ENCODE peak calls at places on chromosomes 7 and 10, in six cellular contexts. One of them, this sample, is unnamed.

GRCh38 chr7:129606801-129607200 is 4.7 kb upstream of the NRF1 start:
- DNase-seq in HCT116: no peak
- DNase-seq in GM23248: no peak
- DNase-seq in PC-9: no peak
- DNase-seq in astrocyte: no peak
- DNase-seq in mesenchymal stem cell: no peak
- DNase-seq in this sample: peak

GRCh38 chr7:15305002-15305600 is 256.7 kb downstream of the AGMO start:
- DNase-seq in mesenchymal stem cell: peak
- DNase-seq in HCT116: peak
- DNase-seq in PC-9: peak
- DNase-seq in astrocyte: peak
- DNase-seq in GM23248: peak
- DNase-seq in this sample: peak

GRCh38 chr10:118732253-118733194 is 22.2 kb downstream of the CACUL1 start:
- DNase-seq in PC-9: no peak
- DNase-seq in mesenchymal stem cell: no peak
- DNase-seq in HCT116: no peak
- DNase-seq in GM23248: no peak
- DNase-seq in astrocyte: peak
- DNase-seq in this sample: no peak

GRCh38 chr7:35630573-35630972 is 64.4 kb downstream of the HERPUD2 start:
- DNase-seq in mesenchymal stem cell: peak
- DNase-seq in HCT116: no peak
- DNase-seq in PC-9: no peak
- DNase-seq in GM23248: peak
- DNase-seq in astrocyte: peak
- DNase-seq in this sample: no peak

GRCh38 chr7:80439894-80440811 is 71.7 kb downstream of the GNAT3 start:
- DNase-seq in mesenchymal stem cell: peak
- DNase-seq in HCT116: no peak
- DNase-seq in astrocyte: peak
- DNase-seq in PC-9: no peak
- DNase-seq in GM23248: peak
- DNase-seq in this sample: no peak

GRCh38 chr7:129213828-129214227 is 11.0 kb upstream of the AHCYL2 start:
- DNase-seq in mesenchymal stem cell: no peak
- DNase-seq in PC-9: no peak
- DNase-seq in GM23248: no peak
- DNase-seq in HCT116: no peak
- DNase-seq in astrocyte: no peak
- DNase-seq in this sample: peak

GRCh38 chr10:15344876-15345285 is 26.2 kb downstream of the FAM171A1 start:
- DNase-seq in GM23248: peak
- DNase-seq in mesenchymal stem cell: no peak
- DNase-seq in PC-9: no peak
- DNase-seq in HCT116: no peak
- DNase-seq in astrocyte: peak
- DNase-seq in this sample: no peak

GRCh38 chr10:91551856-91552255 is 81.0 kb downstream of the PPP1R3C start:
- DNase-seq in astrocyte: peak
- DNase-seq in PC-9: no peak
- DNase-seq in GM23248: peak
- DNase-seq in HCT116: peak
- DNase-seq in mesenchymal stem cell: peak
- DNase-seq in this sample: no peak

GRCh38 chr10:28113202-28113601 is 114.3 kb upstream of the ODAD2 start:
- DNase-seq in mesenchymal stem cell: no peak
- DNase-seq in HCT116: no peak
- DNase-seq in astrocyte: no peak
- DNase-seq in GM23248: no peak
- DNase-seq in PC-9: no peak
- DNase-seq in this sample: no peak

GRCh38 chr7:82428186-82428961 is 15.2 kb downstream of the CACNA2D1 start:
- DNase-seq in mesenchymal stem cell: peak
- DNase-seq in PC-9: no peak
- DNase-seq in astrocyte: peak
- DNase-seq in HCT116: no peak
- DNase-seq in GM23248: peak
- DNase-seq in this sample: no peak

GRCh38 chr7:32131091-32131490 is 60.9 kb upstream of the PDE1C start:
- DNase-seq in mesenchymal stem cell: no peak
- DNase-seq in PC-9: no peak
- DNase-seq in GM23248: no peak
- DNase-seq in HCT116: no peak
- DNase-seq in astrocyte: no peak
- DNase-seq in this sample: no peak

GRCh38 chr7:727104-727805 is at the start of gene PRKAR1B:
- DNase-seq in GM23248: peak
- DNase-seq in PC-9: no peak
- DNase-seq in astrocyte: no peak
- DNase-seq in HCT116: no peak
- DNase-seq in mesenchymal stem cell: no peak
- DNase-seq in this sample: peak

GRCh38 chr10:125283191-125283590 is 122.8 kb upstream of the CTBP2 start:
- DNase-seq in PC-9: no peak
- DNase-seq in GM23248: no peak
- DNase-seq in HCT116: no peak
- DNase-seq in astrocyte: no peak
- DNase-seq in mesenchymal stem cell: no peak
- DNase-seq in this sample: no peak

GRCh38 chr7:2002561-2003450 is 229.9 kb downstream of the MAD1L1 start:
- DNase-seq in HCT116: no peak
- DNase-seq in PC-9: no peak
- DNase-seq in mesenchymal stem cell: no peak
- DNase-seq in GM23248: no peak
- DNase-seq in astrocyte: no peak
- DNase-seq in this sample: no peak

GRCh38 chr7:37921340-37921805 is 933 bp downstream of the EPDR1 start:
- DNase-seq in PC-9: no peak
- DNase-seq in HCT116: no peak
- DNase-seq in GM23248: peak
- DNase-seq in astrocyte: peak
- DNase-seq in mesenchymal stem cell: peak
- DNase-seq in this sample: no peak

GRCh38 chr7:134279336-134279735 is 37.4 kb downstream of the SLC35B4 start:
- DNase-seq in mesenchymal stem cell: no peak
- DNase-seq in HCT116: no peak
- DNase-seq in PC-9: no peak
- DNase-seq in GM23248: no peak
- DNase-seq in astrocyte: no peak
- DNase-seq in this sample: no peak

GRCh38 chr10:69791812-69792211 is 9.9 kb upstream of the COL13A1 start:
- DNase-seq in mesenchymal stem cell: no peak
- DNase-seq in PC-9: no peak
- DNase-seq in GM23248: no peak
- DNase-seq in astrocyte: no peak
- DNase-seq in HCT116: no peak
- DNase-seq in this sample: no peak

GRCh38 chr10:88080213-88080612 is 216.8 kb downstream of the PTEN start:
- DNase-seq in PC-9: no peak
- DNase-seq in astrocyte: peak
- DNase-seq in HCT116: no peak
- DNase-seq in mesenchymal stem cell: peak
- DNase-seq in GM23248: peak
- DNase-seq in this sample: peak

GRCh38 chr10:125089486-125089885 is 70.9 kb downstream of the CTBP2 start:
- DNase-seq in astrocyte: no peak
- DNase-seq in PC-9: no peak
- DNase-seq in mesenchymal stem cell: no peak
- DNase-seq in HCT116: no peak
- DNase-seq in GM23248: no peak
- DNase-seq in this sample: no peak

GRCh38 chr10:122279725-122280141 is 8.6 kb downstream of the BTBD16 start:
- DNase-seq in mesenchymal stem cell: peak
- DNase-seq in PC-9: no peak
- DNase-seq in HCT116: peak
- DNase-seq in astrocyte: peak
- DNase-seq in GM23248: peak
- DNase-seq in this sample: peak

GRCh38 chr10:119531067-119531466 is 11.5 kb downstream of the RGS10 start:
- DNase-seq in PC-9: no peak
- DNase-seq in astrocyte: peak
- DNase-seq in mesenchymal stem cell: peak
- DNase-seq in HCT116: no peak
- DNase-seq in GM23248: no peak
- DNase-seq in this sample: no peak

GRCh38 chr7:142804715-142805114 is 33.9 kb downstream of the PRSS2 start:
- DNase-seq in mesenchymal stem cell: no peak
- DNase-seq in astrocyte: no peak
- DNase-seq in HCT116: no peak
- DNase-seq in GM23248: no peak
- DNase-seq in PC-9: no peak
- DNase-seq in this sample: peak

GRCh38 chr10:28467615-28468014 is 65.3 kb upstream of the WAC start:
- DNase-seq in GM23248: no peak
- DNase-seq in astrocyte: no peak
- DNase-seq in HCT116: no peak
- DNase-seq in PC-9: no peak
- DNase-seq in mesenchymal stem cell: no peak
- DNase-seq in this sample: no peak

GRCh38 chr10:80503584-80504157 is 34.0 kb upstream of the SH2D4B start:
- DNase-seq in HCT116: no peak
- DNase-seq in PC-9: no peak
- DNase-seq in GM23248: no peak
- DNase-seq in mesenchymal stem cell: no peak
- DNase-seq in astrocyte: no peak
- DNase-seq in this sample: no peak

GRCh38 chr10:124010563-124011131 is 82.8 kb downstream of the CHST15 start:
- DNase-seq in PC-9: no peak
- DNase-seq in GM23248: no peak
- DNase-seq in mesenchymal stem cell: no peak
- DNase-seq in HCT116: peak
- DNase-seq in astrocyte: no peak
- DNase-seq in this sample: no peak

DNA sequence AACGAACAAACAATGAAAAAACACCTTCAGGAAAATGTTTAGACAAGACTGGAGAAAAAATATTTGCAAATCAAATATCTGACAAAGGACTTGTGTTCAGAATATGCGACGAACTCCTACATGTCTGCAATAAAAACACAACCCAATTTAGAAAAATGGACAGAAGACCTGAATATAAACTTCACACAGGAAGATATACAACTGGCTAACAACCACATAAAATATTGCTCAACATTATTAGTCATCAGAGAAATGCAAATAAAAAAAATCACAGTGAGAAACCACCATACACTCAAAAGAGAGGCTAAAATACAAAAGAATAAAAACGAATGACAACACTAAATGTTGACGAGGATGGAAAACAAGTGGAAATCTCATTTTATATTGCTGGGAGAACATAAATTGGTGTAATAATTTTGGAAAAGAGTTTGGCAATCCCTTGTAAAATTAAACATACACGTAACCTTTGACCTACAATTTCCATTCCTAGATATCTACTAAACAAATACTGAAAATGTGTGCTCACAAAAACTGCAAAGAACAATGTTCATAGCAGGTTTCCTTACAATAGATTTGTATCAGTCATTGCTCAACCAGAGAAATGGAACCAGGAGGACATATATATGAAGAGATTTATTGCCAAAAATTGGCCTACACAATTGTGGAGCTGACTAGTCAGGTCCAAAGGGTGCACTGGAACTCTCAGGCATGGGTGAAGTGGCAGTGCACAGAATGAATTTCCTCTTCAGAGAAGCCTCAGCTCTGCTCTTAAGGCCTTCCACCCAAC is 82.8 kb upstream of the OGDHL start:
- DNase-seq in HCT116: no peak
- DNase-seq in PC-9: peak
- DNase-seq in GM23248: peak
- DNase-seq in astrocyte: peak
- DNase-seq in mesenchymal stem cell: peak
- DNase-seq in this sample: no peak
- H3K4me2 ChIP-seq in HCT116: no peak
- H3K4me2 ChIP-seq in PC-9: peak
- H3K4me2 ChIP-seq in GM23248: no peak
- H3K4me2 ChIP-seq in astrocyte: peak
- H3K4me2 ChIP-seq in mesenchymal stem cell: no peak
- H3K4me2 ChIP-seq in this sample: no peak

GRCh38 chr10:103812004-103812403 is 43.4 kb downstream of the SH3PXD2A start:
- DNase-seq in HCT116: no peak
- DNase-seq in GM23248: no peak
- DNase-seq in PC-9: no peak
- DNase-seq in astrocyte: no peak
- DNase-seq in mesenchymal stem cell: no peak
- DNase-seq in this sample: no peak
- H3K4me2 ChIP-seq in HCT116: no peak
- H3K4me2 ChIP-seq in GM23248: no peak
- H3K4me2 ChIP-seq in PC-9: no peak
- H3K4me2 ChIP-seq in astrocyte: no peak
- H3K4me2 ChIP-seq in mesenchymal stem cell: no peak
- H3K4me2 ChIP-seq in this sample: no peak

GRCh38 chr10:132447446-132448247 is 50.6 kb downstream of the PWWP2B start:
- DNase-seq in HCT116: no peak
- DNase-seq in mesenchymal stem cell: peak
- DNase-seq in PC-9: peak
- DNase-seq in GM23248: no peak
- DNase-seq in astrocyte: peak
- DNase-seq in this sample: peak
- H3K4me2 ChIP-seq in HCT116: peak
- H3K4me2 ChIP-seq in mesenchymal stem cell: no peak
- H3K4me2 ChIP-seq in PC-9: peak
- H3K4me2 ChIP-seq in GM23248: no peak
- H3K4me2 ChIP-seq in astrocyte: peak
- H3K4me2 ChIP-seq in this sample: peak

GRCh38 chr7:29969706-29970105 is 19.9 kb downstream of the SCRN1 start:
- DNase-seq in PC-9: no peak
- DNase-seq in HCT116: no peak
- DNase-seq in mesenchymal stem cell: no peak
- DNase-seq in GM23248: no peak
- DNase-seq in astrocyte: no peak
- DNase-seq in this sample: no peak

GRCh38 chr7:29970158-29970557 is 19.4 kb downstream of the SCRN1 start:
- DNase-seq in PC-9: no peak
- DNase-seq in HCT116: no peak
- DNase-seq in mesenchymal stem cell: no peak
- DNase-seq in astrocyte: no peak
- DNase-seq in GM23248: no peak
- DNase-seq in this sample: no peak

GRCh38 chr7:29968683-29969457 is 20.7 kb downstream of the SCRN1 start:
- DNase-seq in HCT116: no peak
- DNase-seq in GM23248: no peak
- DNase-seq in astrocyte: peak
- DNase-seq in PC-9: no peak
- DNase-seq in mesenchymal stem cell: peak
- DNase-seq in this sample: no peak

GRCh38 chr7:29962035-29962434 is 27.6 kb downstream of the SCRN1 start:
- DNase-seq in GM23248: no peak
- DNase-seq in PC-9: no peak
- DNase-seq in astrocyte: no peak
- DNase-seq in mesenchymal stem cell: no peak
- DNase-seq in HCT116: no peak
- DNase-seq in this sample: no peak

DNA sequence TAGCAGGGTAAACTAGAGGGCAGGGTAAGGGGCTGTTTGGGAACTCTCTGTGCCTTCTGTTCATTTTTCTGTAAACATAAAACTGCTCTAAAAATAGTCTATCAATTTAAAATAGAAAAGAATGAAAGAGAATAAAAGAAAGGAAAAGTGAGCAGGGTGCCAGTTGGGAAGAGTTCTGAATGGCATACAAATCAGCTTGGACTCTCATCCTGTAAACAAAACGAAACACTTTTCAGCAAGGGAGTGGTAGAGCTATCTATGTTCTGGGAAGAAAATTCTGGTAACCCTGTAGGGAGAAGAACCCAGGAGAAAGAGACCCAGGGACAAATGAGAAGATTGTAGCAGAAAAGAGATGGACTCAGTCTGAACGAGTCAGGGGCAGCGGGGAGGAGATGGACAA is 24.6 kb downstream of the SCRN1 start:
- DNase-seq in GM23248: no peak
- DNase-seq in astrocyte: no peak
- DNase-seq in mesenchymal stem cell: no peak
- DNase-seq in PC-9: no peak
- DNase-seq in HCT116: no peak
- DNase-seq in this sample: no peak
- H3K4me2 ChIP-seq in GM23248: no peak
- H3K4me2 ChIP-seq in astrocyte: no peak
- H3K4me2 ChIP-seq in mesenchymal stem cell: no peak
- H3K4me2 ChIP-seq in PC-9: no peak
- H3K4me2 ChIP-seq in HCT116: no peak
- H3K4me2 ChIP-seq in this sample: no peak